ENCODE peak calls at places on chromosomes 7 and 10, in eight cellular contexts. One of them, this sample, is unnamed.

GRCh38 chr10:71978476-71978875 is 14.3 kb downstream of the CHST3 start:
- DNase-seq in lower lobe of right lung: no peak
- DNase-seq in T follicular helper cell: no peak
- DNase-seq in ovary: peak; percentile 22
- DNase-seq in caudate nucleus: no peak
- DNase-seq in activated T-cell treated with anti-CD3 and anti-CD28 coated beads, Interleukin-2, amount 50 U/mL, for 24 hours: no peak
- DNase-seq in T-cell: no peak
- DNase-seq in stimulated activated CD4-positive, alpha-beta T cell treated with anti-CD3 and anti-CD28 coated beads, Interleukin-12 subunit alpha, Interleukin-12 subunit beta, amount 100 ng/mL, for 24 hours: no peak
- DNase-seq in this sample: no peak

GRCh38 chr10:43252785-43253341 is 14.0 kb downstream of the RASGEF1A start:
- DNase-seq in T-cell: no peak
- DNase-seq in T follicular helper cell: no peak
- DNase-seq in stimulated activated CD4-positive, alpha-beta T cell treated with anti-CD3 and anti-CD28 coated beads, Interleukin-12 subunit alpha, Interleukin-12 subunit beta, amount 100 ng/mL, for 24 hours: no peak
- DNase-seq in activated T-cell treated with anti-CD3 and anti-CD28 coated beads, Interleukin-2, amount 50 U/mL, for 24 hours: peak; percentile 23
- DNase-seq in lower lobe of right lung: no peak
- DNase-seq in caudate nucleus: no peak
- DNase-seq in ovary: peak; percentile 10
- DNase-seq in this sample: no peak

GRCh38 chr7:106730021-106730420 is 69.1 kb upstream of the CCDC71L start:
- DNase-seq in caudate nucleus: no peak
- DNase-seq in activated T-cell treated with anti-CD3 and anti-CD28 coated beads, Interleukin-2, amount 50 U/mL, for 24 hours: no peak
- DNase-seq in stimulated activated CD4-positive, alpha-beta T cell treated with anti-CD3 and anti-CD28 coated beads, Interleukin-12 subunit alpha, Interleukin-12 subunit beta, amount 100 ng/mL, for 24 hours: no peak
- DNase-seq in lower lobe of right lung: no peak
- DNase-seq in T-cell: no peak
- DNase-seq in T follicular helper cell: no peak
- DNase-seq in ovary: no peak
- DNase-seq in this sample: no peak

GRCh38 chr10:86649471-86650150 is 4.7 kb upstream of the OPN4 start:
- DNase-seq in stimulated activated CD4-positive, alpha-beta T cell treated with anti-CD3 and anti-CD28 coated beads, Interleukin-12 subunit alpha, Interleukin-12 subunit beta, amount 100 ng/mL, for 24 hours: no peak
- DNase-seq in activated T-cell treated with anti-CD3 and anti-CD28 coated beads, Interleukin-2, amount 50 U/mL, for 24 hours: peak; percentile 15
- DNase-seq in lower lobe of right lung: no peak
- DNase-seq in T follicular helper cell: no peak
- DNase-seq in ovary: no peak
- DNase-seq in T-cell: no peak
- DNase-seq in caudate nucleus: no peak
- DNase-seq in this sample: no peak

GRCh38 chr10:8146650-8147049 is 92.2 kb downstream of the GATA3 start:
- DNase-seq in activated T-cell treated with anti-CD3 and anti-CD28 coated beads, Interleukin-2, amount 50 U/mL, for 24 hours: no peak
- DNase-seq in ovary: no peak
- DNase-seq in caudate nucleus: no peak
- DNase-seq in T-cell: no peak
- DNase-seq in T follicular helper cell: no peak
- DNase-seq in stimulated activated CD4-positive, alpha-beta T cell treated with anti-CD3 and anti-CD28 coated beads, Interleukin-12 subunit alpha, Interleukin-12 subunit beta, amount 100 ng/mL, for 24 hours: no peak
- DNase-seq in lower lobe of right lung: no peak
- DNase-seq in this sample: no peak

GRCh38 chr7:118372530-118372929 is 148.0 kb downstream of the ANKRD7 start:
- DNase-seq in caudate nucleus: no peak
- DNase-seq in T-cell: no peak
- DNase-seq in T follicular helper cell: no peak
- DNase-seq in activated T-cell treated with anti-CD3 and anti-CD28 coated beads, Interleukin-2, amount 50 U/mL, for 24 hours: no peak
- DNase-seq in lower lobe of right lung: no peak
- DNase-seq in stimulated activated CD4-positive, alpha-beta T cell treated with anti-CD3 and anti-CD28 coated beads, Interleukin-12 subunit alpha, Interleukin-12 subunit beta, amount 100 ng/mL, for 24 hours: no peak
- DNase-seq in ovary: no peak
- DNase-seq in this sample: no peak

GRCh38 chr7:33794959-33795358 is 110.4 kb upstream of the BMPER start:
- DNase-seq in lower lobe of right lung: no peak
- DNase-seq in ovary: no peak
- DNase-seq in T-cell: no peak
- DNase-seq in caudate nucleus: no peak
- DNase-seq in stimulated activated CD4-positive, alpha-beta T cell treated with anti-CD3 and anti-CD28 coated beads, Interleukin-12 subunit alpha, Interleukin-12 subunit beta, amount 100 ng/mL, for 24 hours: no peak
- DNase-seq in T follicular helper cell: no peak
- DNase-seq in activated T-cell treated with anti-CD3 and anti-CD28 coated beads, Interleukin-2, amount 50 U/mL, for 24 hours: no peak
- DNase-seq in this sample: no peak

GRCh38 chr7:20412023-20412422 is 81.3 kb downstream of the ITGB8 start:
- DNase-seq in activated T-cell treated with anti-CD3 and anti-CD28 coated beads, Interleukin-2, amount 50 U/mL, for 24 hours: no peak
- DNase-seq in ovary: no peak
- DNase-seq in stimulated activated CD4-positive, alpha-beta T cell treated with anti-CD3 and anti-CD28 coated beads, Interleukin-12 subunit alpha, Interleukin-12 subunit beta, amount 100 ng/mL, for 24 hours: no peak
- DNase-seq in lower lobe of right lung: no peak
- DNase-seq in T-cell: no peak
- DNase-seq in T follicular helper cell: no peak
- DNase-seq in caudate nucleus: no peak
- DNase-seq in this sample: no peak

GRCh38 chr7:130047801-130048200 is 3.4 kb downstream of the ZC3HC1 start:
- DNase-seq in ovary: no peak
- DNase-seq in lower lobe of right lung: no peak
- DNase-seq in stimulated activated CD4-positive, alpha-beta T cell treated with anti-CD3 and anti-CD28 coated beads, Interleukin-12 subunit alpha, Interleukin-12 subunit beta, amount 100 ng/mL, for 24 hours: no peak
- DNase-seq in T-cell: no peak
- DNase-seq in T follicular helper cell: no peak
- DNase-seq in caudate nucleus: no peak
- DNase-seq in activated T-cell treated with anti-CD3 and anti-CD28 coated beads, Interleukin-2, amount 50 U/mL, for 24 hours: no peak
- DNase-seq in this sample: no peak

GRCh38 chr7:130143986-130144618 is 61.1 kb downstream of the TMEM209 start:
- DNase-seq in activated T-cell treated with anti-CD3 and anti-CD28 coated beads, Interleukin-2, amount 50 U/mL, for 24 hours: no peak
- DNase-seq in ovary: no peak
- DNase-seq in lower lobe of right lung: no peak
- DNase-seq in caudate nucleus: no peak
- DNase-seq in stimulated activated CD4-positive, alpha-beta T cell treated with anti-CD3 and anti-CD28 coated beads, Interleukin-12 subunit alpha, Interleukin-12 subunit beta, amount 100 ng/mL, for 24 hours: no peak
- DNase-seq in T follicular helper cell: no peak
- DNase-seq in T-cell: no peak
- DNase-seq in this sample: no peak

This sample was measured in activated naive CD8-positive, alpha-beta T cell treated with anti-CD3 and anti-CD28 coated beads for 36 hours.